ENCODE peak calls at places on chromosomes 7 and 10, in ten cellular contexts. U is cardiac muscle cell, L is IMR-90, P is gastrocnemius medialis, B is choroid plexus epithelial cell, K is brain microvascular endothelial cell, I is lower leg skin, V is transverse colon, W is Panc1, Q is astrocyte of the spinal cord. H is an unnamed sample.

GRCh38 chr7:29629507-29629906 is 65.9 kb downstream of the PRR15 start:
- DNase-seq in U (no peak), L (no peak), P (no peak), B (no peak), K (no peak), I (no peak), V (no peak), W (no peak), Q (no peak), H (no peak)

GRCh38 chr10:34157501-34157900 is 657.6 kb downstream of the PARD3 start:
- DNase-seq in U (no peak), L (peak; percentile 45), P (no peak), B (peak; percentile 4), K (no peak), I (no peak), V (no peak), W (no peak), Q (no peak), H (no peak)

GRCh38 chr7:20214787-20215669 is 2.2 kb downstream of the MACC1 start:
- DNase-seq in U (no peak), L (no peak), P (no peak), B (no peak), K (no peak), I (no peak), V (no peak), W (no peak), Q (no peak), H (no peak)

GRCh38 chr7:41027428-41028115 is 675.3 kb downstream of the INHBA start:
- DNase-seq in U (peak; percentile 83), L (peak; percentile 98), P (no peak), B (peak; percentile 96), K (peak; percentile 94), I (no peak), V (no peak), W (no peak), Q (peak; percentile 96), H (peak; percentile 37)

GRCh38 chr10:97869091-97870042 is 19.7 kb downstream of the GOLGA7B start:
- DNase-seq in U (peak; percentile 88), L (peak; percentile 67), P (peak; percentile 92), B (peak; percentile 95), K (peak; percentile 90), I (peak; percentile 88), V (peak; percentile 79), W (peak; percentile 72), Q (peak; percentile 91), H (peak; percentile 85)

GRCh38 chr10:55144001-55144400 is 343.0 kb upstream of the PCDH15 start:
- DNase-seq in U (no peak), L (no peak), P (no peak), B (peak; percentile 37), K (no peak), I (no peak), V (no peak), W (no peak), Q (no peak), H (peak; percentile 15)

GRCh38 chr10:70905071-70906021 is 17.0 kb upstream of the PCBD1 start:
- DNase-seq in U (no peak), L (no peak), P (no peak), B (no peak), K (no peak), I (no peak), V (peak; percentile 6), W (no peak), Q (no peak), H (no peak)

GRCh38 chr7:103752995-103753394 is 236.5 kb downstream of the RELN start:
- DNase-seq in U (peak; percentile 1), L (peak; percentile 27), P (no peak), B (peak; percentile 54), K (peak; percentile 7), I (no peak), V (no peak), W (no peak), Q (no peak), H (no peak)

GRCh38 chr10:102678842-102679289 is 34.6 kb downstream of the TRIM8 start:
- DNase-seq in U (peak; percentile 74), L (peak; percentile 52), P (peak; percentile 58), B (peak; percentile 73), K (peak; percentile 57), I (no peak), V (peak; percentile 71), W (peak; percentile 22), Q (peak; percentile 56), H (peak; percentile 22)
- TF ChIP-seq CTCF in U (peak; percentile 84), L (peak; percentile 76), P (peak; percentile 66), B (peak; percentile 85), K (peak; percentile 91), I (no peak), V (peak; percentile 54), W (peak; percentile 98), Q (peak; percentile 82), H (peak; percentile 89)

GRCh38 chr10:44382981-44383748 is 1.7 kb downstream of the CXCL12 start:
- DNase-seq in U (no peak), L (no peak), P (no peak), B (no peak), K (no peak), I (no peak), V (no peak), W (no peak), Q (no peak), H (no peak)

GRCh38 chr10:44379907-44380306 is 5.0 kb downstream of the CXCL12 start:
- DNase-seq in U (no peak), L (no peak), P (no peak), B (no peak), K (no peak), I (no peak), V (no peak), W (no peak), Q (no peak), H (no peak)

GRCh38 chr10:44380829-44381600 is 3.9 kb downstream of the CXCL12 start:
- DNase-seq in U (no peak), L (no peak), P (peak; percentile 56), B (no peak), K (no peak), I (no peak), V (no peak), W (no peak), Q (no peak), H (no peak)

GRCh38 chr10:44383749-44384600 is 922 bp downstream of the CXCL12 start:
- DNase-seq in U (peak; percentile 56), L (peak; percentile 54), P (peak; percentile 73), B (peak; percentile 47), K (peak; percentile 9), I (no peak), V (no peak), W (no peak), Q (peak; percentile 39), H (no peak)

DNA sequence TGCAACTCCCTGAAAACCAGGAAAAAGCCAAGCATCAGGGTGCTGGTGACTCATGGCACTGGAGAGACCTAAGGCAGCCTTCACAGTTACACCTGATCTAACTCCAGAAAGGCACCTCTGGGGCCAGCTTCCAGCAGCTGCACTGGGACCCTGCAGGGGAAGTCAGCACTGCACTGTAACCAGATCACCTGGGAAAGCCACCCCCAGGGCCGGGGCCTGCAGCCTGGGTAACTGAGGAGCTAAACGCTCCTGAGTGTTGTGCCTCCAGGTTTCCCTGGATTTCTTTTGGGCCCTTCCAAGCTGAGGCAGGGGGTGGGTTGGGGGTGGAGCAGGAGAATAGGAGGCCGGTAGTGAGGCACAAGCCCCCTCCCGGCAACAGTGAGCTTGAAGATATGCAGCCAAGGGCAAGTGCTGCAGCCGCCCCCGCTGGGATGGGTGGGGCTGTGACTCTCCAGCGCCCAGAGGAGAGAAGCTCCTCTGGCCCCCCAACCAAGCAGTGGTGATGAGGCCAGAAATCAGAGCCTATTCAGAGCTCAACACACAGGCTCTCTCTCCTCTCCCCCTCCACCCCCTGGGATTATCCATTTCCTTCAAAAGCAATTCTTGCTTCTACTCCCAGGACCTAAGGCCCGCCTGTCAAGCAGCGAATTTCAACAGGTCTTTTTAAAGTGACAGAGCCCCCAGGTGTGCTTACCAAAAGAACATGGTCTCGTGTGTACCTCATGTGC is 2.6 kb downstream of the CXCL12 start:
- DNase-seq in U (peak; percentile 40), L (no peak), P (no peak), B (no peak), K (no peak), I (no peak), V (no peak), W (no peak), Q (no peak), H (no peak)
- H3K4me3 ChIP-seq in U (peak overlapping the region; percentile 5), L (no peak overlapping the region), P (peak overlapping the region; percentile 75), B (peak overlapping the region; percentile 58), K (no peak overlapping the region), I (no peak overlapping the region), V (peak overlapping the region; percentile 56), W (no peak overlapping the region), Q (peak overlapping the region; percentile 51), H (no peak overlapping the region)

GRCh38 chr10:58511765-58512469 is 755 bp upstream of the BICC1 start:
- DNase-seq in U (peak; percentile 44), L (peak; percentile 43), P (peak; percentile 23), B (no peak), K (no peak), I (peak; percentile 25), V (peak; percentile 19), W (no peak), Q (no peak), H (no peak)

GRCh38 chr10:58514102-58514472 is 1.4 kb downstream of the BICC1 start:
- DNase-seq in U (no peak), L (no peak), P (no peak), B (no peak), K (no peak), I (no peak), V (no peak), W (no peak), Q (peak; percentile 7), H (no peak)

GRCh38 chr10:58515296-58515956 is 2.8 kb downstream of the BICC1 start:
- DNase-seq in U (no peak), L (no peak), P (no peak), B (no peak), K (no peak), I (no peak), V (no peak), W (no peak), Q (peak; percentile 29), H (no peak)

GRCh38 chr10:58513189-58514101 is 773 bp downstream of the BICC1 start:
- DNase-seq in U (peak; percentile 92), L (peak; percentile 84), P (peak; percentile 81), B (peak; percentile 88), K (peak; percentile 56), I (peak; percentile 78), V (peak; percentile 45), W (no peak), Q (peak; percentile 78), H (no peak)

DNA sequence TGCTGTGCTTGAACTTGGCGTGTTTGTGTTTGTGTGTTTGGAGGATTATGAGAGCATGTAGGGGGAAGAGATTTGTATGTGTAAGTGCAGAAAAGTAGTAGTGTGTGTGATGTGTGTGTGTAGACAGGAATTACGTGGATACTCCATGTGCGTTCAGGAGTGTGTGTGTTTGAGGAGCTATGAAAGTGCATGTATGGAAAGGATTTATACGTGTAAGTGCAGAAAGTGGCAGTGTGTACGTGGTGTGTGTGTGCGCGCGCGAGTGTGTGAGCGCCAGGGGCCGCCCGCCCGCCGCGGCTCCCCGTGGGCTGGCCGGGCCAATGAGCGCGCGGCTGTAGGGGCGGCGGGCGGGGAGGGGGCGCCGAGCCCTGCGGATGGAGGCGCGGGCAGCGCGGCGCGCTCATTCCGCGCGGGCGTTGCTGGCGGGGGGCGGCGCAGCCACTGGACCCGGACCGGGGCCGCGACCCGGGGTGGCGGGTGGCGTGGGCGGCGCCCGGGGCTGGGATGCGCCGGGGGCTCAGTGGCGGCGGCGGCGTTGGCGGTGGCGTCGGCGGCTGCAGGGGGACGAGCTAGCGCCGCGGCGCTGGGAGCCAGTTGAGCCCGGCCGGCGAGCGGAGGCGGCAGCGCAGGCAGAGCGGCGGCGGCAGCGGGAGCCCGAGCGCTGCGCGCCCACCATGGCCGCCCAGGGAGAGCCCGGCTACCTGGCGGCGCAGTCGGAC is at the start of gene BICC1:
- DNase-seq in U (peak; percentile 74), L (peak; percentile 38), P (peak; percentile 32), B (peak; percentile 63), K (peak; percentile 31), I (peak; percentile 14), V (peak; percentile 33), W (no peak), Q (peak; percentile 63), H (no peak)
- TF ChIP-seq CTCF in U (no peak), L (no peak), P (no peak), B (no peak), K (no peak), I (no peak), V (no peak), W (no peak), Q (no peak), H (no peak)

GRCh38 chr10:102715880-102716279 is 1.4 kb downstream of the SFXN2 start:
- DNase-seq in U (no peak), L (no peak), P (no peak), B (no peak), K (no peak), I (no peak), V (no peak), W (no peak), Q (no peak), H (no peak)
- H3K4me3 ChIP-seq in U (no peak overlapping the region), L (no peak overlapping the region), P (no peak overlapping the region), B (no peak overlapping the region), K (no peak overlapping the region), I (no peak overlapping the region), V (no peak overlapping the region), W (no peak overlapping the region), Q (no peak overlapping the region), H (no peak overlapping the region)

H was measured in retinal pigment epithelial cell.